ENCODE peak calls at places on chromosomes 12 and 14, in ten cellular contexts. P, I, A, O, E, Y, Q, Z, T and F are unnamed samples.

GRCh38 chr12:6836851-6837250 is 3.9 kb upstream of the GNB3 start:
- DNase-seq in P (no peak), I (no peak), A (no peak), O (no peak), E (no peak), Y (no peak), Q (no peak), Z (no peak), T (no peak), F (no peak)

GRCh38 chr12:68628698-68629097 is 18.0 kb downstream of the RAP1B start:
- DNase-seq in P (no peak), I (no peak), A (no peak), O (no peak), E (no peak), Y (no peak), Q (no peak), Z (no peak), T (no peak), F (no peak)

GRCh38 chr14:99921431-99921830 is 128.2 kb downstream of the EML1 start:
- DNase-seq in P (no peak), I (no peak), A (no peak), O (no peak), E (no peak), Y (no peak), Q (no peak), Z (no peak), T (no peak), F (no peak)

GRCh38 chr12:27751386-27752047 is 28.5 kb upstream of the KLHL42 start:
- DNase-seq in P (no peak), I (no peak), A (peak), O (no peak), E (peak), Y (no peak), Q (no peak), Z (no peak), T (no peak), F (no peak)

GRCh38 chr12:56517854-56518253 is 3.8 kb upstream of the RBMS2 start:
- DNase-seq in P (no peak), I (no peak), A (no peak), O (no peak), E (no peak), Y (no peak), Q (no peak), Z (no peak), T (no peak), F (no peak)

GRCh38 chr12:120922279-120922678 is 18.1 kb upstream of the SPPL3 start:
- DNase-seq in P (no peak), I (no peak), A (no peak), O (no peak), E (no peak), Y (no peak), Q (no peak), Z (no peak), T (no peak), F (no peak)

GRCh38 chr12:39287817-39288216 is 155.1 kb downstream of the KIF21A start:
- DNase-seq in P (no peak), I (no peak), A (no peak), O (no peak), E (no peak), Y (no peak), Q (no peak), Z (no peak), T (no peak), F (no peak)

GRCh38 chr12:33794954-33795353 is 227.3 kb upstream of the ALG10 start:
- DNase-seq in P (no peak), I (no peak), A (no peak), O (no peak), E (no peak), Y (no peak), Q (no peak), Z (no peak), T (no peak), F (no peak)